ENCODE peak calls at places on chromosome 19, in six cellular contexts. Z is right lobe of liver, W is sigmoid colon, I is AG04449, Q is left ventricle myocardium inferior, C is cardiac muscle cell. B is an unnamed sample.

GRCh38 chr19:36141039-36141914 is 1.4 kb downstream of the CAPNS1 start:
- DNase-seq in Z (peak; percentile 92), W (peak; percentile 93), I (no peak), Q (peak; percentile 88), C (peak; percentile 85), B (peak; percentile 88)

GRCh38 chr19:49699364-49699763 is 8.4 kb downstream of the CPT1C start:
- DNase-seq in Z (no peak), W (no peak), I (no peak), Q (no peak), C (no peak), B (no peak)

GRCh38 chr19:16315825-16316505 is 8.7 kb upstream of the KLF2 start:
- DNase-seq in Z (no peak), W (peak; percentile 90), I (peak; percentile 96), Q (peak; percentile 52), C (peak; percentile 99), B (no peak)

GRCh38 chr19:16463991-16464575 is 7.7 kb downstream of the EPS15L1 start:
- DNase-seq in Z (peak; percentile 57), W (no peak), I (no peak), Q (no peak), C (peak; percentile 29), B (no peak)

GRCh38 chr19:8615022-8615421 is 4.5 kb upstream of the ADAMTS10 start:
- DNase-seq in Z (no peak), W (no peak), I (no peak), Q (no peak), C (no peak), B (no peak)

GRCh38 chr19:41351339-41352245 is 2.1 kb downstream of the TGFB1 start:
- DNase-seq in Z (peak; percentile 73), W (peak; percentile 82), I (no peak), Q (peak; percentile 75), C (peak; percentile 63), B (peak; percentile 67)

GRCh38 chr19:38701455-38702063 is 42.7 kb downstream of the CAPN12 start:
- DNase-seq in Z (peak; percentile 67), W (no peak), I (no peak), Q (no peak), C (no peak), B (no peak)

GRCh38 chr19:34217952-34218817 is 36.2 kb upstream of the GARRE1 start:
- DNase-seq in Z (no peak), W (no peak), I (peak; percentile 98), Q (no peak), C (peak; percentile 91), B (no peak)

GRCh38 chr19:52527954-52528326 is 472 bp downstream of the ZNF808 start:
- DNase-seq in Z (peak; percentile 26), W (peak; percentile 67), I (no peak), Q (no peak), C (peak; percentile 5), B (peak; percentile 45)

GRCh38 chr19:42028304-42029216 is 34.5 kb upstream of the ATP1A3 start:
- DNase-seq in Z (no peak), W (no peak), I (no peak), Q (no peak), C (no peak), B (peak; percentile 53)

GRCh38 chr19:50921391-50922315 is 10.5 kb upstream of the KLK4 start:
- DNase-seq in Z (no peak), W (no peak), I (no peak), Q (no peak), C (no peak), B (no peak)

GRCh38 chr19:54002495-54003315 is 11.3 kb downstream of the CACNG6 start:
- DNase-seq in Z (no peak), W (no peak), I (no peak), Q (no peak), C (no peak), B (no peak)

GRCh38 chr19:18685597-18686164 is 2.2 kb downstream of the CRTC1 start:
- DNase-seq in Z (no peak), W (no peak), I (no peak), Q (no peak), C (peak; percentile 22), B (no peak)

GRCh38 chr19:18684642-18684993 is 1.1 kb downstream of the CRTC1 start:
- DNase-seq in Z (no peak), W (no peak), I (no peak), Q (no peak), C (no peak), B (no peak)

GRCh38 chr19:18683955-18684641 is 618 bp downstream of the CRTC1 start:
- DNase-seq in Z (no peak), W (no peak), I (no peak), Q (no peak), C (no peak), B (no peak)

GRCh38 chr19:18682807-18683108 is 722 bp upstream of the CRTC1 start:
- DNase-seq in Z (no peak), W (no peak), I (no peak), Q (no peak), C (no peak), B (no peak)

DNA sequence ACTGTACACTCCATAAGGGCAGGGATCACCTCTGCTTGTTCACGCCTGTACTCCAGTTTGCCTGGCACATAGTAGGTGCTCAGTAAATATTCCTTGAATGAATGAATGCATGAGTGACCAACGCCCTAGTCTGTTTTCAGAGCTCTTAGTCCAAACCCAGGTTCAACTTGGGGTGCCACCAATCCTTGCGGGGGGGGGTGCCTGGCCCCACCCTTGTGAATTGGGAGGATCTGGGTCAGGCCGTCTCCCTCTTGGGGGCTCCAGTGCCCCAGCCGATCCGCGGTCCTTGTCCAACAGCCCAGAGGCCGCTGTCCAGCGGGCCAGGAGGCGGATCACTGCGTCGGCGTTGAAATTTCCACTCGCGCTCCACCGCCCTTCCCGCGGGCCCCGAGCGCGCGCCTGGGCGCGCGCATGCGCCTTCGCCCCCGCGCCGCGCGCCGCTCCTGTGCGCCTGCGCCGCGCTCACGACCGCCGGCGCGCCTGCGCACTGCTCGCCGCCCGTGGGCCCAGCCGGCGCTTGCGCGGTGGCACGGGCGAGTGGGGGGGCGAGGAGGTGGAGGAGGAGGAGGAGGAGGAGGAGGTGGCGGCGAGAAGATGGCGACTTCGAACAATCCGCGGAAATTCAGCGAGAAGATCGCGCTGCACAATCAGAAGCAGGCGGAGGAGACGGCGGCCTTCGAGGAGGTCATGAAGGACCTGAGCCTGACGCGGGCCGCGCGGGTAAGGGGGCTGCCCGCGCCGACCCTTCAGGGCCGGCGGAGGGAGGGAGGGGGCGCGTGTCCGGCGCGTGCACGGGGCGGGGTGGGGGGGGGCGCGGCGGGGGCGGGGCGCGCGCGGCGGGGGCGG is at the start of gene CRTC1:
- DNase-seq in Z (peak; percentile 91), W (peak; percentile 94), I (no peak), Q (peak; percentile 86), C (peak; percentile 91), B (peak; percentile 94)
- TF ChIP-seq CTCF in Z (no peak), W (no peak), I (no peak), Q (no peak), C (no peak), B (no peak)

GRCh38 chr19:47357788-47358680 is 8.9 kb downstream of the DHX34 start:
- DNase-seq in Z (no peak), W (no peak), I (no peak), Q (no peak), C (no peak), B (no peak)
- TF ChIP-seq CTCF in Z (no peak), W (no peak), I (no peak), Q (no peak), C (peak; percentile 15), B (no peak)

DNA sequence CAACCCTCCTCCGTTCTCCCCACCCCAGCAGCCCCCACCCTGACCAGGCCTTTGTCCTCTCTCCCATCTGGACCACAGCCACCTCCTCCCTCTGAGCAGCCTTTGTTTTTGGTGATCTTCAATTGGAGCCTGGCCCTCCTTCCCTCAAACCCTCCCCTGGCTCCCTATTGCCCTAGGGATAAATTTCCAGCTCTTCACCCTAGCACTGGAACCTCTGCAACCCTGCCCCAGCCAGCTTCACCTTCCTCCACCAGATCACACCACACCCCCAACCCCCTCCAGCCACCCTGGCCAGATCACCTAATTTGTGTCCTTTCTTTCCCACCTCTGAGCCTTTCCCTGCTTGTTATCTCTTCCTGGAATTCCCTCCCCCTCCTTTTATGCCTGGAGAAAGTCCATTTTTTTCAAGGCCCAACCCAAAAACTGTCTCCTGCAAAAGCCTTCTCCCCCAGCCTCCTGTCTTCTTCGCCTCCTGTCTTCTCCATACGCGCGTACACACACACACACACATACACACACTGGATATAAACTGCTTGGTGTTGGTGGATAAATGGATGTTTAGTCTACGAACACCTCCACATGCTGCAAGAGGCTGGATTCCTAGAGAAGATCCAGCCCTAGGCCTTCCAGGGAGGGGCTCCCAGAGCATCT is 5.2 kb upstream of the TLE2 start:
- DNase-seq in Z (peak; percentile 60), W (no peak), I (no peak), Q (no peak), C (peak; percentile 57), B (no peak)
- TF ChIP-seq CTCF in Z (no peak), W (no peak), I (no peak), Q (no peak), C (no peak), B (no peak)

GRCh38 chr19:56611288-56611687 is 16.2 kb downstream of the ZNF71 start:
- DNase-seq in Z (no peak), W (no peak), I (no peak), Q (no peak), C (no peak), B (no peak)
- TF ChIP-seq CTCF in Z (no peak), W (no peak), I (no peak), Q (no peak), C (no peak), B (no peak)